ENCODE peak calls at places on chromosome 4, in six cellular contexts. One of them, this sample, is unnamed.
A peak's percentile ranks its signal among the peaks of the same experiment; 100 is the strongest.

GRCh38 chr4:77617203-77617602 is 11.6 kb downstream of the CXCL13 start:
- DNase-seq in H9: no peak
- DNase-seq in pancreas: no peak
- DNase-seq in kidney: no peak
- DNase-seq in right cardiac atrium: no peak
- DNase-seq in heart right ventricle: no peak
- DNase-seq in this sample: no peak

GRCh38 chr4:15948826-15949225 is 10.3 kb upstream of the FGFBP1 start:
- DNase-seq in H9: no peak
- DNase-seq in pancreas: no peak
- DNase-seq in kidney: no peak
- DNase-seq in right cardiac atrium: no peak
- DNase-seq in heart right ventricle: no peak
- DNase-seq in this sample: no peak

GRCh38 chr4:2862528-2862927 is 18.9 kb downstream of the ADD1 start:
- DNase-seq in H9: peak; percentile 56
- DNase-seq in pancreas: no peak
- DNase-seq in kidney: no peak
- DNase-seq in right cardiac atrium: no peak
- DNase-seq in heart right ventricle: no peak
- DNase-seq in this sample: peak; percentile 47

GRCh38 chr4:13289391-13289790 is 194.7 kb downstream of the RAB28 start:
- DNase-seq in H9: no peak
- DNase-seq in pancreas: no peak
- DNase-seq in kidney: no peak
- DNase-seq in right cardiac atrium: no peak
- DNase-seq in heart right ventricle: no peak
- DNase-seq in this sample: no peak

GRCh38 chr4:154622598-154622997 is 10.1 kb upstream of the FGG start:
- DNase-seq in H9: no peak
- DNase-seq in pancreas: no peak
- DNase-seq in kidney: no peak
- DNase-seq in right cardiac atrium: no peak
- DNase-seq in heart right ventricle: no peak
- DNase-seq in this sample: no peak

GRCh38 chr4:8537041-8537461 is 43.1 kb upstream of the GPR78 start:
- DNase-seq in H9: no peak
- DNase-seq in pancreas: peak; percentile 62
- DNase-seq in kidney: no peak
- DNase-seq in right cardiac atrium: no peak
- DNase-seq in heart right ventricle: peak; percentile 41
- DNase-seq in this sample: peak; percentile 77

GRCh38 chr4:95086532-95086931 is 328.8 kb downstream of the BMPR1B start:
- DNase-seq in H9: no peak
- DNase-seq in pancreas: no peak
- DNase-seq in kidney: no peak
- DNase-seq in right cardiac atrium: no peak
- DNase-seq in heart right ventricle: no peak
- DNase-seq in this sample: no peak

GRCh38 chr4:176334066-176334465 is 14.3 kb downstream of the SPCS3 start:
- DNase-seq in H9: no peak
- DNase-seq in pancreas: no peak
- DNase-seq in kidney: no peak
- DNase-seq in right cardiac atrium: no peak
- DNase-seq in heart right ventricle: no peak
- DNase-seq in this sample: no peak

GRCh38 chr4:170227928-170228327 is 138.2 kb upstream of the AADAT start:
- DNase-seq in H9: no peak
- DNase-seq in pancreas: no peak
- DNase-seq in kidney: no peak
- DNase-seq in right cardiac atrium: no peak
- DNase-seq in heart right ventricle: no peak
- DNase-seq in this sample: no peak

GRCh38 chr4:35465096-35465495 is 779.2 kb downstream of the ARAP2 start:
- DNase-seq in H9: no peak
- DNase-seq in pancreas: no peak
- DNase-seq in kidney: no peak
- DNase-seq in right cardiac atrium: no peak
- DNase-seq in heart right ventricle: no peak
- DNase-seq in this sample: no peak

GRCh38 chr4:2898001-2898400 is 54.4 kb downstream of the ADD1 start:
- DNase-seq in H9: no peak
- DNase-seq in pancreas: no peak
- DNase-seq in kidney: no peak
- DNase-seq in right cardiac atrium: no peak
- DNase-seq in heart right ventricle: no peak
- DNase-seq in this sample: no peak

GRCh38 chr4:165464813-165465381 is 86.1 kb downstream of the CPE start:
- DNase-seq in H9: no peak
- DNase-seq in pancreas: no peak
- DNase-seq in kidney: no peak
- DNase-seq in right cardiac atrium: no peak
- DNase-seq in heart right ventricle: no peak
- DNase-seq in this sample: peak; percentile 33

GRCh38 chr4:82811838-82812672 is 13.5 kb upstream of the SCD5 start:
- DNase-seq in H9: no peak
- DNase-seq in pancreas: no peak
- DNase-seq in kidney: no peak
- DNase-seq in right cardiac atrium: no peak
- DNase-seq in heart right ventricle: no peak
- DNase-seq in this sample: no peak

GRCh38 chr4:87108142-87108546 is 112.3 kb downstream of the KLHL8 start:
- DNase-seq in H9: no peak
- DNase-seq in pancreas: no peak
- DNase-seq in kidney: no peak
- DNase-seq in right cardiac atrium: no peak
- DNase-seq in heart right ventricle: peak; percentile 49
- DNase-seq in this sample: no peak

GRCh38 chr4:48603366-48604003 is 113.4 kb downstream of the ZAR1 start:
- DNase-seq in H9: no peak
- DNase-seq in pancreas: no peak
- DNase-seq in kidney: no peak
- DNase-seq in right cardiac atrium: no peak
- DNase-seq in heart right ventricle: no peak
- DNase-seq in this sample: no peak

GRCh38 chr4:108449139-108449538 is 171.2 kb upstream of the RPL34 start:
- DNase-seq in H9: no peak
- DNase-seq in pancreas: no peak
- DNase-seq in kidney: no peak
- DNase-seq in right cardiac atrium: no peak
- DNase-seq in heart right ventricle: no peak
- DNase-seq in this sample: no peak

GRCh38 chr4:155759372-155760252 is 791 bp downstream of the GUCY1B1 start:
- DNase-seq in H9: peak; percentile 39
- DNase-seq in pancreas: peak; percentile 85
- DNase-seq in kidney: peak; percentile 89
- DNase-seq in right cardiac atrium: peak; percentile 81
- DNase-seq in heart right ventricle: peak; percentile 86
- DNase-seq in this sample: peak; percentile 92

GRCh38 chr4:94695389-94695788 is 62.4 kb upstream of the BMPR1B start:
- DNase-seq in H9: no peak
- DNase-seq in pancreas: no peak
- DNase-seq in kidney: no peak
- DNase-seq in right cardiac atrium: no peak
- DNase-seq in heart right ventricle: no peak
- DNase-seq in this sample: no peak

DNA sequence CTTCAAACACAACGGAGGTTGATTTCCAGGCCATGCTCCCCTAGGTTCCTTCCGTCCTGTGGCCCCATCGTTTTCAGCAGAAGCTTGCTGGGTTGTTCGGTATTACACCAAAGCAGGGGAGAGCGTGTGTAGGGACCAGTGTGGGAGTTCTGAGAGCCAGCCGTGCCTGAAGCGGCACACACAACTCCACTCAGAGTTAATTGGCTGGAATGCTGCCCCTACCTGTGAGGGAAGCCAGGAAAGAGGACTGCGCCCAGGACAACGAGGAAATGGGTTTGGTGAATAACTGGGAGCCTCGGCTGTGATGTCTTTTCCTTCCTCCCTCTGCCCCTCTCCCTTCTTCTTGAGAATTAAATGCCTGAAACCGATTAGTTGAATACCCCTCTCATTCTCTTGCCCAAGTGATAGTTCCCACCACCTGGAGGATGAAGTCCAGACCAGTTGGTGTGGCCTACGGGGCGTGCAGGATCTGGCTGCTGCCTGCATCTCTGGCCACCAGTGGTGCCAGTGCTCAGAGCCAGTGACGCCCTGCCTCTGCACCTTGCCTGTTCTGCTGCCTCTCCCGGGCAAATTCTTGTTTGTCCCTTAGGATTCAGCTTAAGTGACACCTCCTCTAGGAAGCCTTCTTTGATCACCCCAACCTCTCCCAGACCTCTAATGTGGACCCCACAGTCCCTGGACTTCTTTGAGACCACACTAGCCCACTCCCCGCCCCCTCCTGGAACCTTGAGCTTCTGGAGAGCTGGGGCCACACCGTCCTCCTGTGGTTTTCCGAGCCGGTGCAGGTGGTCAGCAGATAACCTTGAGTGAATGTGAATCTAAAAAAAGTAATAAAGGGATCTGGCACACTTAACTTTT is 33.6 kb downstream of the TBC1D14 start:
- DNase-seq in H9: no peak
- DNase-seq in pancreas: no peak
- DNase-seq in kidney: peak; percentile 70
- DNase-seq in right cardiac atrium: no peak
- DNase-seq in heart right ventricle: no peak
- DNase-seq in this sample: no peak
- H3K4me1 ChIP-seq in H9: peaks cover 22% of the 10 kb centered on the region
- H3K4me1 ChIP-seq in pancreas: peaks cover 3% of the 10 kb centered on the region
- H3K4me1 ChIP-seq in kidney: peaks cover 42% of the 10 kb centered on the region
- H3K4me1 ChIP-seq in right cardiac atrium: peaks cover 4% of the 10 kb centered on the region
- H3K4me1 ChIP-seq in heart right ventricle: peaks cover 16% of the 10 kb centered on the region
- H3K4me1 ChIP-seq in this sample: peaks cover 45% of the 10 kb centered on the region

GRCh38 chr4:1772869-1773538 is 20.1 kb upstream of the FGFR3 start:
- DNase-seq in H9: no peak
- DNase-seq in pancreas: no peak
- DNase-seq in kidney: no peak
- DNase-seq in right cardiac atrium: no peak
- DNase-seq in heart right ventricle: no peak
- DNase-seq in this sample: no peak

GRCh38 chr4:1770245-1770644 is 22.8 kb upstream of the FGFR3 start:
- DNase-seq in H9: no peak
- DNase-seq in pancreas: no peak
- DNase-seq in kidney: no peak
- DNase-seq in right cardiac atrium: no peak
- DNase-seq in heart right ventricle: no peak
- DNase-seq in this sample: no peak

GRCh38 chr4:1771555-1772305 is 21.4 kb upstream of the FGFR3 start:
- DNase-seq in H9: no peak
- DNase-seq in pancreas: no peak
- DNase-seq in kidney: no peak
- DNase-seq in right cardiac atrium: no peak
- DNase-seq in heart right ventricle: no peak
- DNase-seq in this sample: no peak

GRCh38 chr4:1769692-1770091 is 23.4 kb upstream of the FGFR3 start:
- DNase-seq in H9: no peak
- DNase-seq in pancreas: no peak
- DNase-seq in kidney: no peak
- DNase-seq in right cardiac atrium: no peak
- DNase-seq in heart right ventricle: no peak
- DNase-seq in this sample: no peak

DNA sequence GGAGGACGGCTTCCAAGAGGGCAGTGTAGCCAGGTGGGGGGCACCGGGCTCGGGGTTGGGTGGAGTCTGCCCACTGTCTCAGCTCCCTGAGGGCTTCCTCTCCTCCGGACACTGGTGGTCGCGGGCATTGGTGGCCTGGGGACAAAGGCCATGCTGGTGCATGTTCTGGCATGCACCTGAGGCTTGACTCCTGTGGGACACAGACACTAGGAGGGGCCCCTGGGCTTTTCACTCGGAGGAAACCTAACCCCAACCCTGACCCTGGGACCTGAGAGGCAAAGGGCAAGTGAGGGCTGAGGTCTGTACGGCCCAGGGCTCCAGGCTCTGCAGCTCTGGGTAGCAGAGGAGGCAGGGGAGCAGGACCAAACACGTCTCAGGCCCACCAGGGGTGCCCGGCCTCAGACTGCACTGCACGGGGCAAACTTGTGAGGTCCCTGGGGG is 22.3 kb upstream of the FGFR3 start:
- DNase-seq in H9: no peak
- DNase-seq in pancreas: no peak
- DNase-seq in kidney: no peak
- DNase-seq in right cardiac atrium: no peak
- DNase-seq in heart right ventricle: no peak
- DNase-seq in this sample: no peak
- H3K4me1 ChIP-seq in H9: no peaks in the 10 kb centered on the region
- H3K4me1 ChIP-seq in pancreas: no peaks in the 10 kb centered on the region
- H3K4me1 ChIP-seq in kidney: peaks cover 18% of the 10 kb centered on the region
- H3K4me1 ChIP-seq in right cardiac atrium: no peaks in the 10 kb centered on the region
- H3K4me1 ChIP-seq in heart right ventricle: peaks cover 6% of the 10 kb centered on the region
- H3K4me1 ChIP-seq in this sample: peaks cover 50% of the 10 kb centered on the region

DNA sequence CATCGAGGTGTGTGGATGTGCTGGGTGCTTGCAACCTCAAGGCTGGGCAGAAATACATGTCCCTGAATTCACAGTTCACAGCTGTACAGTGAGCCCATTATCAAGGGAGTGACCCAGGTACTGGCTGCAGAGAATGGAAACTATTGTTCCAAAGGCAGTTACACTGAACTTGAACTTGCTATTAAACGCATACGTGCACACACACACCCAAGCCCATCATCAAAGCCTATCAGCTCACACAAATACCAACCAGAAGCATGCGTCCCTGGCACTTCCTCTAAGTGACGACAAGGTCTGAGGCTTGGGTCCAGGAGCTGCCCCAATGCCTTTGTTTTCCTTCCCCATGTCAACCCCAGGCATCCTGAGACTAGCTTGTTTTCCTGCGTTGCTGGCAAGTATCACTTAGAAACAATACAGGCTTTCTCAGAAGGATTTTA is 88.6 kb downstream of the IRF2 start:
- DNase-seq in H9: peak; percentile 33
- DNase-seq in pancreas: no peak
- DNase-seq in kidney: no peak
- DNase-seq in right cardiac atrium: peak; percentile 53
- DNase-seq in heart right ventricle: peak; percentile 58
- DNase-seq in this sample: peak; percentile 62
- H3K4me1 ChIP-seq in H9: peaks cover 33% of the 10 kb centered on the region
- H3K4me1 ChIP-seq in pancreas: peaks cover 36% of the 10 kb centered on the region
- H3K4me1 ChIP-seq in kidney: peaks cover 20% of the 10 kb centered on the region
- H3K4me1 ChIP-seq in right cardiac atrium: peaks cover 39% of the 10 kb centered on the region
- H3K4me1 ChIP-seq in heart right ventricle: peaks cover 79% of the 10 kb centered on the region
- H3K4me1 ChIP-seq in this sample: peaks cover 55% of the 10 kb centered on the region

GRCh38 chr4:145735777-145736176 is 55.8 kb downstream of the C4orf51 start:
- DNase-seq in H9: no peak
- DNase-seq in pancreas: no peak
- DNase-seq in kidney: no peak
- DNase-seq in right cardiac atrium: no peak
- DNase-seq in heart right ventricle: no peak
- DNase-seq in this sample: no peak
- H3K4me1 ChIP-seq in H9: peaks cover 13% of the 10 kb centered on the region
- H3K4me1 ChIP-seq in pancreas: peaks cover 29% of the 10 kb centered on the region
- H3K4me1 ChIP-seq in kidney: peaks cover 26% of the 10 kb centered on the region
- H3K4me1 ChIP-seq in right cardiac atrium: peaks cover 23% of the 10 kb centered on the region
- H3K4me1 ChIP-seq in heart right ventricle: peaks cover 37% of the 10 kb centered on the region
- H3K4me1 ChIP-seq in this sample: peaks cover 44% of the 10 kb centered on the region

GRCh38 chr4:140113653-140114052 is 40.3 kb downstream of the MAML3 start:
- DNase-seq in H9: no peak
- DNase-seq in pancreas: no peak
- DNase-seq in kidney: no peak
- DNase-seq in right cardiac atrium: no peak
- DNase-seq in heart right ventricle: no peak
- DNase-seq in this sample: no peak
- H3K4me1 ChIP-seq in H9: no peaks in the 10 kb centered on the region
- H3K4me1 ChIP-seq in pancreas: no peaks in the 10 kb centered on the region
- H3K4me1 ChIP-seq in kidney: peaks cover 6% of the 10 kb centered on the region
- H3K4me1 ChIP-seq in right cardiac atrium: no peaks in the 10 kb centered on the region
- H3K4me1 ChIP-seq in heart right ventricle: no peaks in the 10 kb centered on the region
- H3K4me1 ChIP-seq in this sample: peaks cover 9% of the 10 kb centered on the region

GRCh38 chr4:140123666-140124377 is 30.2 kb downstream of the MAML3 start:
- DNase-seq in H9: no peak
- DNase-seq in pancreas: no peak
- DNase-seq in kidney: no peak
- DNase-seq in right cardiac atrium: no peak
- DNase-seq in heart right ventricle: no peak
- DNase-seq in this sample: no peak
- H3K4me1 ChIP-seq in H9: peaks cover 3% of the 10 kb centered on the region
- H3K4me1 ChIP-seq in pancreas: peaks cover 6% of the 10 kb centered on the region
- H3K4me1 ChIP-seq in kidney: no peaks in the 10 kb centered on the region
- H3K4me1 ChIP-seq in right cardiac atrium: peaks cover 3% of the 10 kb centered on the region
- H3K4me1 ChIP-seq in heart right ventricle: no peaks in the 10 kb centered on the region
- H3K4me1 ChIP-seq in this sample: no peaks in the 10 kb centered on the region